ENCODE peak calls at places on chromosomes 6 and 20, in nine cellular contexts. X, Y, Z, B, C, M, O, L and J are unnamed samples.

GRCh38 chr20:61254881-61255589 is 3.0 kb downstream of the CDH4 start:
- DNase-seq in Y (no peak), X (no peak), Z (no peak), B (peak; percentile 51), O (no peak), L (no peak), M (no peak), C (peak; percentile 57), J (no peak)

GRCh38 chr20:699811-700338 is 24.3 kb upstream of the SCRT2 start:
- DNase-seq in X (no peak), B (no peak), Y (no peak), Z (peak; percentile 78), M (no peak), L (peak; percentile 68), C (no peak), O (no peak), J (no peak)

GRCh38 chr6:109296305-109296915 is 85.9 kb downstream of the CD164 start:
- DNase-seq in X (no peak), O (no peak), Y (no peak), B (peak; percentile 15), M (no peak), L (no peak), Z (peak; percentile 39), C (no peak), J (no peak)

GRCh38 chr20:22303523-22303922 is 280.8 kb downstream of the FOXA2 start:
- DNase-seq in Z (no peak), X (no peak), Y (no peak), M (no peak), B (peak; percentile 17), O (no peak), L (no peak), C (no peak), J (no peak)

GRCh38 chr20:45971425-45971674 is 653 bp downstream of the ZNF335 start:
- DNase-seq in Y (no peak), O (no peak), M (no peak), X (no peak), C (no peak), Z (no peak), B (no peak), L (no peak), J (no peak)

GRCh38 chr6:82169138-82169876 is 78.2 kb downstream of the IBTK start:
- DNase-seq in C (no peak), B (no peak), Z (no peak), O (no peak), L (no peak), Y (no peak), M (no peak), X (no peak), J (no peak)

GRCh38 chr6:33771342-33772113 is 17.4 kb downstream of the LEMD2 start:
- DNase-seq in X (peak; percentile 89), B (peak; percentile 97), L (peak; percentile 68), C (peak; percentile 96), Y (peak; percentile 53), O (peak; percentile 60), M (peak; percentile 82), Z (peak; percentile 77), J (peak; percentile 30)

GRCh38 chr6:38091626-38092025 is 272.1 kb downstream of the ZFAND3 start:
- DNase-seq in O (no peak), B (no peak), Z (no peak), C (no peak), M (no peak), Y (no peak), X (peak; percentile 65), L (no peak), J (no peak)

GRCh38 chr20:36876473-36876833 is 515 bp downstream of the TLDC2 start:
- DNase-seq in X (no peak), C (no peak), Z (no peak), O (no peak), M (no peak), Y (no peak), B (no peak), L (no peak), J (no peak)

GRCh38 chr20:36873498-36874189 is 2.3 kb upstream of the TLDC2 start:
- DNase-seq in L (no peak), Z (no peak), M (no peak), X (no peak), C (no peak), O (peak; percentile 25), B (no peak), Y (no peak), J (no peak)

GRCh38 chr20:36878913-36879312 is 3.0 kb downstream of the TLDC2 start:
- DNase-seq in M (no peak), O (no peak), X (no peak), B (no peak), Z (no peak), L (no peak), C (no peak), Y (no peak), J (no peak)

GRCh38 chr20:36872857-36873256 is 3.1 kb upstream of the TLDC2 start:
- DNase-seq in X (no peak), B (no peak), Y (no peak), M (no peak), C (no peak), Z (peak; percentile 57), L (no peak), O (no peak), J (no peak)

GRCh38 chr20:36875702-36876472 is at the start of gene TLDC2:
- DNase-seq in X (no peak), Y (no peak), C (no peak), O (no peak), L (no peak), B (no peak), Z (no peak), M (no peak), J (no peak)
- H3K27ac ChIP-seq in X (no peak within 1 kb of the TSS), Y (no peak within 1 kb of the TSS), C (no peak within 1 kb of the TSS), O (no peak within 1 kb of the TSS), L (no peak within 1 kb of the TSS), B (no peak within 1 kb of the TSS), Z (no peak within 1 kb of the TSS), M (no peak within 1 kb of the TSS), J (no peak within 1 kb of the TSS)

GRCh38 chr6:46175976-46176375 is 5.2 kb upstream of the ENPP5 start:
- DNase-seq in Z (no peak), X (no peak), M (no peak), B (no peak), C (no peak), L (no peak), Y (no peak), O (no peak), J (no peak)

GRCh38 chr6:46175446-46175845 is 4.7 kb upstream of the ENPP5 start:
- DNase-seq in Y (no peak), X (no peak), B (no peak), C (no peak), O (no peak), L (no peak), M (no peak), Z (no peak), J (no peak)

GRCh38 chr6:46172176-46172575 is 1.4 kb upstream of the ENPP5 start:
- DNase-seq in Y (no peak), Z (no peak), M (no peak), O (no peak), X (no peak), C (no peak), L (no peak), B (no peak), J (no peak)

GRCh38 chr6:46174904-46175303 is 4.1 kb upstream of the ENPP5 start:
- DNase-seq in M (no peak), L (no peak), B (no peak), O (no peak), C (no peak), Z (no peak), X (no peak), Y (no peak), J (no peak)

GRCh38 chr6:46170357-46171289 is at the start of gene ENPP5:
- DNase-seq in Z (peak; percentile 89), M (peak; percentile 87), C (no peak), L (peak; percentile 74), O (no peak), Y (peak; percentile 59), X (peak; percentile 72), B (peak; percentile 34), J (peak; percentile 98)
- H3K27ac ChIP-seq in Z (peak within 1 kb of the TSS; percentile 67), M (no peak within 1 kb of the TSS), C (no peak within 1 kb of the TSS), L (no peak within 1 kb of the TSS), O (no peak within 1 kb of the TSS), Y (no peak within 1 kb of the TSS), X (no peak within 1 kb of the TSS), B (no peak within 1 kb of the TSS), J (peak within 1 kb of the TSS; percentile 11)

GRCh38 chr20:47019106-47019824 is 124.6 kb downstream of the EYA2 start:
- DNase-seq in M (no peak), O (no peak), X (peak; percentile 87), Z (no peak), B (peak; percentile 49), L (no peak), C (peak; percentile 94), Y (no peak), J (no peak)
- H3K27ac ChIP-seq in M (no peak overlapping the region), O (no peak overlapping the region), X (peak overlapping the region; percentile 59), Z (no peak overlapping the region), B (no peak overlapping the region), L (no peak overlapping the region), C (peak overlapping the region; percentile 73), Y (no peak overlapping the region), J (no peak overlapping the region)

GRCh38 chr6:157034433-157035230 is 257.5 kb downstream of the ARID1B start:
- DNase-seq in X (no peak), Y (no peak), C (peak; percentile 72), L (no peak), Z (no peak), O (no peak), M (no peak), B (peak; percentile 81), J (no peak)

GRCh38 chr6:157033428-157034140 is 256.4 kb downstream of the ARID1B start:
- DNase-seq in Z (no peak), Y (no peak), M (no peak), C (peak; percentile 30), B (peak; percentile 52), X (no peak), O (no peak), L (no peak), J (no peak)

GRCh38 chr6:157036245-157036681 is 259.1 kb downstream of the ARID1B start:
- DNase-seq in X (no peak), L (no peak), B (peak; percentile 69), Z (peak; percentile 35), M (no peak), Y (no peak), C (peak; percentile 48), O (no peak), J (peak; percentile 19)

GRCh38 chr6:157037165-157037564 is 260.0 kb downstream of the ARID1B start:
- DNase-seq in Y (no peak), L (no peak), M (no peak), O (no peak), Z (no peak), C (no peak), B (peak; percentile 18), X (no peak), J (no peak)

DNA sequence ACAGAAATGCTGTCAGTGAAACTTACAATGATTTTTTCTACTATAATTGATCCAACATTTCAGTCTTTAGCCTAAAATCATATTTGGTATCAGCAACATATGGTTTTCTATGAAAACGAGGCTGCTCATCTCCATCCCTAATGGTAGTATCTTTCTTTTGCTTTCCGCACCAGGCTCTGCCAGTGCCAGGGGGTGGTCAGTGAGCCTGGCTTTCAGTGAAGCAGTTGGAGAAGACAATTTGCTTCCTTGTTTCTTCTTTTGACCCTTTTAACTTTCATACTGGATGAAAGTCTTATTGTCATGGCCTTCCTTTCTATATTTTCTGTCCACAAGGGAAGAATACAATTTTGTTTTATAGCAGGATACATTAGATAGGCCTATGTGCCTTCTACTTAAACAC is 258.4 kb downstream of the ARID1B start:
- DNase-seq in C (no peak), Y (no peak), M (no peak), Z (no peak), X (no peak), O (no peak), L (no peak), B (no peak), J (no peak)
- H3K27ac ChIP-seq in C (no peak overlapping the region), Y (no peak overlapping the region), M (no peak overlapping the region), Z (no peak overlapping the region), X (peak overlapping the region; percentile 12), O (no peak overlapping the region), L (no peak overlapping the region), B (no peak overlapping the region), J (peak overlapping the region; percentile 68)

GRCh38 chr6:86683132-86683908 is 254.0 kb upstream of the HTR1E start:
- DNase-seq in Y (no peak), C (no peak), Z (no peak), O (no peak), X (no peak), B (no peak), M (no peak), L (no peak), J (no peak)
- H3K27ac ChIP-seq in Y (no peak overlapping the region), C (no peak overlapping the region), Z (no peak overlapping the region), O (no peak overlapping the region), X (no peak overlapping the region), B (no peak overlapping the region), M (no peak overlapping the region), L (no peak overlapping the region), J (no peak overlapping the region)